ENCODE peak calls at places on chromosome 12, in four cellular contexts. G is fibroblast of lung; F is retina; J is stimulated activated CD4-positive, alpha-beta T cell treated with anti-CD3 and anti-CD28 coated beads, Interleukin-1b, Interleukin-23, amount 100 ng/mL, for 1 hour. K is an unnamed sample.

GRCh38 chr12:46494424-46494823 is 121.9 kb upstream of the SLC38A2 start:
- DNase-seq in G (peak), F (no peak), J (no peak), K (peak)

GRCh38 chr12:47216150-47216677 is 136.5 kb upstream of the AMIGO2 start:
- DNase-seq in G (no peak), F (no peak), J (no peak), K (no peak)

GRCh38 chr12:64864319-64864718 is 39.9 kb downstream of the TBC1D30 start:
- DNase-seq in G (no peak), F (peak), J (no peak), K (no peak)

GRCh38 chr12:108315486-108316105 is 23.5 kb downstream of the CMKLR1 start:
- DNase-seq in G (no peak), F (no peak), J (no peak), K (no peak)

GRCh38 chr12:104218935-104219334 is 3.4 kb downstream of the TXNRD1 start:
- DNase-seq in G (peak), F (no peak), J (no peak), K (peak)

GRCh38 chr12:18749381-18749957 is 11.6 kb downstream of the CAPZA3 start:
- DNase-seq in G (no peak), F (no peak), J (no peak), K (no peak)

GRCh38 chr12:271165-271564 is 8.5 kb upstream of the SLC6A13 start:
- DNase-seq in G (no peak), F (no peak), J (no peak), K (no peak)

GRCh38 chr12:9334026-9334692 is 126.0 kb upstream of the PZP start:
- DNase-seq in G (peak), F (no peak), J (no peak), K (peak)

GRCh38 chr12:52091061-52091460 is 11.6 kb downstream of the SMIM41 start:
- DNase-seq in G (no peak), F (no peak), J (no peak), K (no peak)

GRCh38 chr12:49932023-49932422 is 18.5 kb upstream of the AQP2 start:
- DNase-seq in G (no peak), F (no peak), J (no peak), K (no peak)

GRCh38 chr12:75684678-75685620 is 173.5 kb upstream of the KRR1 start:
- DNase-seq in G (peak), F (no peak), J (no peak), K (peak)

GRCh38 chr12:54970741-54971140 is 13.8 kb downstream of the TESPA1 start:
- DNase-seq in G (no peak), F (no peak), J (no peak), K (no peak)